ENCODE peak calls at places on chromosomes 5 and 9, in seven cellular contexts. T is HTR-8/SVneo; G is NCI-H1105; B is NCI-H1694 treated with DMSO at 0.1 percent for 48 hours; P is activated naive CD4-positive, alpha-beta T cell treated with Interleukin-2 at 50 U/mL for 16 hours; C is T1000; W is astrocyte. D is an unnamed sample.

GRCh38 chr5:92687793-92688467 is 893.1 kb downstream of the NR2F1-AS1 start:
- DNase-seq in T (peak; percentile 35), P (no peak), C (no peak), B (no peak), W (peak; percentile 56), G (no peak), D (no peak)

GRCh38 chr5:154756871-154757646 is 1.9 kb downstream of the LARP1 start:
- DNase-seq in C (no peak), G (no peak), B (no peak), W (no peak), P (peak; percentile 64), T (no peak), D (peak; percentile 49)

GRCh38 chr5:116733995-116734716 is 159.5 kb upstream of the SEMA6A start:
- DNase-seq in C (no peak), B (no peak), W (no peak), T (no peak), P (no peak), G (no peak), D (no peak)

GRCh38 chr5:72018158-72018803 is 89.0 kb upstream of the MAP1B start:
- DNase-seq in P (peak; percentile 55), C (peak; percentile 5), B (peak; percentile 11), G (no peak), T (peak; percentile 59), W (no peak), D (peak; percentile 61)

GRCh38 chr5:2370626-2371418 is 380.7 kb downstream of the IRX2 start:
- DNase-seq in B (no peak), T (no peak), W (no peak), C (no peak), P (no peak), G (no peak), D (no peak)

GRCh38 chr5:143308726-143309125 is 94.8 kb downstream of the NR3C1 start:
- DNase-seq in G (no peak), W (peak; percentile 78), C (no peak), T (no peak), P (no peak), B (no peak), D (no peak)

GRCh38 chr5:122129332-122129731 is at the start of gene ZNF474:
- DNase-seq in B (no peak), G (no peak), T (peak; percentile 28), C (peak; percentile 48), W (peak; percentile 97), P (no peak), D (no peak)

GRCh38 chr9:126618590-126619335 is 5.0 kb downstream of the LMX1B start:
- DNase-seq in C (no peak), B (no peak), P (no peak), T (no peak), G (no peak), W (no peak), D (no peak)

GRCh38 chr5:153211052-153211451 is 279.4 kb upstream of the GRIA1 start:
- DNase-seq in T (no peak), C (no peak), B (no peak), G (no peak), P (no peak), W (no peak), D (no peak)